ENCODE peak calls at places on chromosome 16, in four cellular contexts. Q, V, O and L are unnamed samples.

GRCh38 chr16:80536246-80536645 is 4.5 kb upstream of the DYNLRB2 start:
- DNase-seq in Q (no peak), V (no peak), O (no peak), L (no peak)

GRCh38 chr16:84032458-84033178 is 10.0 kb downstream of the SLC38A8 start:
- DNase-seq in Q (no peak), V (no peak), O (no peak), L (no peak)

GRCh38 chr16:11168386-11169065 is 87.5 kb downstream of the SOCS1 start:
- DNase-seq in Q (no peak), V (no peak), O (no peak), L (no peak)

GRCh38 chr16:80285089-80285488 is 255.7 kb upstream of the DYNLRB2 start:
- DNase-seq in Q (peak; percentile 88), V (no peak), O (no peak), L (peak; percentile 97)

GRCh38 chr16:85326113-85326793 is 214.0 kb upstream of the CIBAR2 start:
- DNase-seq in Q (no peak), V (peak; percentile 51), O (no peak), L (peak; percentile 66)

GRCh38 chr16:87344931-87345631 is 27.9 kb upstream of the C16orf95 start:
- DNase-seq in Q (no peak), V (peak; percentile 55), O (peak; percentile 16), L (no peak)

GRCh38 chr16:23949630-23950290 is 114.0 kb downstream of the PRKCB start:
- DNase-seq in Q (no peak), V (no peak), O (peak; percentile 15), L (no peak)

GRCh38 chr16:31090540-31090939 is 1.8 kb upstream of the PRSS53 start:
- DNase-seq in Q (peak; percentile 53), V (peak; percentile 75), O (no peak), L (peak; percentile 77)

GRCh38 chr16:68450741-68451140 is 2.4 kb upstream of the SMPD3 start:
- DNase-seq in Q (peak; percentile 46), V (no peak), O (no peak), L (peak; percentile 16)